ENCODE peak calls at places on chromosomes 13 and 19, in eight cellular contexts. One of them, this sample, is unnamed.

GRCh38 chr13:27853871-27854270 is 61.6 kb downstream of the GSX1 start:
- DNase-seq in neural progenitor cell: no peak
- DNase-seq in kidney: no peak
- DNase-seq in cardiac fibroblast: no peak
- DNase-seq in HFF-Myc: no peak
- DNase-seq in A549: no peak
- DNase-seq in mucosa of descending colon: no peak
- DNase-seq in AG04450: no peak
- DNase-seq in this sample: peak

GRCh38 chr19:30017172-30017571 is 75.1 kb downstream of the URI1 start:
- DNase-seq in mucosa of descending colon: no peak
- DNase-seq in HFF-Myc: no peak
- DNase-seq in cardiac fibroblast: no peak
- DNase-seq in A549: no peak
- DNase-seq in AG04450: no peak
- DNase-seq in neural progenitor cell: no peak
- DNase-seq in kidney: no peak
- DNase-seq in this sample: no peak

GRCh38 chr13:41588899-41589298 is 131.5 kb downstream of the RGCC start:
- DNase-seq in AG04450: peak
- DNase-seq in mucosa of descending colon: no peak
- DNase-seq in A549: peak
- DNase-seq in kidney: no peak
- DNase-seq in cardiac fibroblast: peak
- DNase-seq in HFF-Myc: peak
- DNase-seq in neural progenitor cell: no peak
- DNase-seq in this sample: peak

GRCh38 chr13:64239372-64239771 is 2823.7 kb upstream of the PCDH20 start:
- DNase-seq in HFF-Myc: peak
- DNase-seq in mucosa of descending colon: no peak
- DNase-seq in kidney: no peak
- DNase-seq in A549: no peak
- DNase-seq in AG04450: no peak
- DNase-seq in cardiac fibroblast: peak
- DNase-seq in neural progenitor cell: no peak
- DNase-seq in this sample: peak

GRCh38 chr19:2820112-2820702 is 539 bp downstream of the ZNF554 start:
- DNase-seq in AG04450: no peak
- DNase-seq in A549: no peak
- DNase-seq in HFF-Myc: no peak
- DNase-seq in kidney: no peak
- DNase-seq in mucosa of descending colon: peak
- DNase-seq in neural progenitor cell: peak
- DNase-seq in cardiac fibroblast: no peak
- DNase-seq in this sample: no peak

GRCh38 chr19:10749435-10750384 is 31.8 kb downstream of the DNM2 start:
- DNase-seq in cardiac fibroblast: no peak
- DNase-seq in mucosa of descending colon: peak
- DNase-seq in AG04450: no peak
- DNase-seq in neural progenitor cell: no peak
- DNase-seq in kidney: peak
- DNase-seq in HFF-Myc: no peak
- DNase-seq in A549: no peak
- DNase-seq in this sample: no peak

GRCh38 chr13:32284927-32285632 is 30.1 kb downstream of the ZAR1L start:
- DNase-seq in kidney: no peak
- DNase-seq in A549: no peak
- DNase-seq in cardiac fibroblast: peak
- DNase-seq in HFF-Myc: no peak
- DNase-seq in neural progenitor cell: peak
- DNase-seq in AG04450: no peak
- DNase-seq in mucosa of descending colon: no peak
- DNase-seq in this sample: peak

GRCh38 chr13:110320645-110321044 is 13.6 kb downstream of the COL4A2 start:
- DNase-seq in A549: no peak
- DNase-seq in HFF-Myc: no peak
- DNase-seq in mucosa of descending colon: no peak
- DNase-seq in kidney: no peak
- DNase-seq in neural progenitor cell: no peak
- DNase-seq in AG04450: no peak
- DNase-seq in cardiac fibroblast: no peak
- DNase-seq in this sample: no peak

GRCh38 chr13:48946163-48946562 is 29.5 kb upstream of the FNDC3A start:
- DNase-seq in cardiac fibroblast: no peak
- DNase-seq in kidney: no peak
- DNase-seq in mucosa of descending colon: no peak
- DNase-seq in HFF-Myc: no peak
- DNase-seq in A549: no peak
- DNase-seq in AG04450: no peak
- DNase-seq in neural progenitor cell: no peak
- DNase-seq in this sample: no peak

GRCh38 chr19:405138-405965 is 3.6 kb downstream of the C2CD4C start:
- DNase-seq in HFF-Myc: no peak
- DNase-seq in AG04450: no peak
- DNase-seq in kidney: peak
- DNase-seq in neural progenitor cell: no peak
- DNase-seq in cardiac fibroblast: no peak
- DNase-seq in A549: no peak
- DNase-seq in mucosa of descending colon: peak
- DNase-seq in this sample: no peak

GRCh38 chr13:39879286-39880035 is 224.0 kb downstream of the COG6 start:
- DNase-seq in A549: no peak
- DNase-seq in kidney: no peak
- DNase-seq in AG04450: no peak
- DNase-seq in HFF-Myc: no peak
- DNase-seq in neural progenitor cell: no peak
- DNase-seq in mucosa of descending colon: no peak
- DNase-seq in cardiac fibroblast: peak
- DNase-seq in this sample: no peak

GRCh38 chr19:43901395-43902390 is 33.4 kb downstream of the ZNF45 start:
- DNase-seq in cardiac fibroblast: peak
- DNase-seq in A549: peak
- DNase-seq in mucosa of descending colon: peak
- DNase-seq in HFF-Myc: peak
- DNase-seq in neural progenitor cell: peak
- DNase-seq in kidney: peak
- DNase-seq in AG04450: peak
- DNase-seq in this sample: peak

GRCh38 chr13:74920361-74920760 is 561.6 kb downstream of the TBC1D4 start:
- DNase-seq in AG04450: no peak
- DNase-seq in HFF-Myc: no peak
- DNase-seq in A549: no peak
- DNase-seq in cardiac fibroblast: peak
- DNase-seq in neural progenitor cell: no peak
- DNase-seq in kidney: no peak
- DNase-seq in mucosa of descending colon: no peak
- DNase-seq in this sample: no peak

GRCh38 chr19:1057185-1057857 is 9.6 kb upstream of the ARHGAP45 start:
- DNase-seq in neural progenitor cell: peak
- DNase-seq in kidney: no peak
- DNase-seq in cardiac fibroblast: peak
- DNase-seq in mucosa of descending colon: no peak
- DNase-seq in HFF-Myc: peak
- DNase-seq in A549: no peak
- DNase-seq in AG04450: no peak
- DNase-seq in this sample: peak

GRCh38 chr13:114135731-114136171 is 3.3 kb upstream of the RASA3 start:
- DNase-seq in neural progenitor cell: no peak
- DNase-seq in cardiac fibroblast: no peak
- DNase-seq in A549: no peak
- DNase-seq in HFF-Myc: no peak
- DNase-seq in mucosa of descending colon: peak
- DNase-seq in AG04450: no peak
- DNase-seq in kidney: peak
- DNase-seq in this sample: no peak
- TF ChIP-seq CTCF in neural progenitor cell: no peak
- TF ChIP-seq CTCF in cardiac fibroblast: no peak
- TF ChIP-seq CTCF in A549: no peak
- TF ChIP-seq CTCF in HFF-Myc: no peak
- TF ChIP-seq CTCF in mucosa of descending colon: no peak
- TF ChIP-seq CTCF in AG04450: no peak
- TF ChIP-seq CTCF in kidney: no peak
- TF ChIP-seq CTCF in this sample: no peak

GRCh38 chr19:45423589-45424190 is at the start of gene ERCC1:
- DNase-seq in cardiac fibroblast: peak
- DNase-seq in AG04450: peak
- DNase-seq in mucosa of descending colon: peak
- DNase-seq in HFF-Myc: peak
- DNase-seq in neural progenitor cell: peak
- DNase-seq in kidney: peak
- DNase-seq in A549: peak
- DNase-seq in this sample: peak

GRCh38 chr19:45424191-45425058 is 708 bp upstream of the ERCC1 start:
- DNase-seq in A549: peak
- DNase-seq in mucosa of descending colon: peak
- DNase-seq in kidney: peak
- DNase-seq in neural progenitor cell: peak
- DNase-seq in HFF-Myc: peak
- DNase-seq in AG04450: peak
- DNase-seq in cardiac fibroblast: peak
- DNase-seq in this sample: peak

GRCh38 chr19:45423033-45423588 is 606 bp downstream of the ERCC1 start:
- DNase-seq in kidney: no peak
- DNase-seq in HFF-Myc: no peak
- DNase-seq in A549: peak
- DNase-seq in cardiac fibroblast: no peak
- DNase-seq in neural progenitor cell: no peak
- DNase-seq in AG04450: no peak
- DNase-seq in mucosa of descending colon: no peak
- DNase-seq in this sample: no peak

DNA sequence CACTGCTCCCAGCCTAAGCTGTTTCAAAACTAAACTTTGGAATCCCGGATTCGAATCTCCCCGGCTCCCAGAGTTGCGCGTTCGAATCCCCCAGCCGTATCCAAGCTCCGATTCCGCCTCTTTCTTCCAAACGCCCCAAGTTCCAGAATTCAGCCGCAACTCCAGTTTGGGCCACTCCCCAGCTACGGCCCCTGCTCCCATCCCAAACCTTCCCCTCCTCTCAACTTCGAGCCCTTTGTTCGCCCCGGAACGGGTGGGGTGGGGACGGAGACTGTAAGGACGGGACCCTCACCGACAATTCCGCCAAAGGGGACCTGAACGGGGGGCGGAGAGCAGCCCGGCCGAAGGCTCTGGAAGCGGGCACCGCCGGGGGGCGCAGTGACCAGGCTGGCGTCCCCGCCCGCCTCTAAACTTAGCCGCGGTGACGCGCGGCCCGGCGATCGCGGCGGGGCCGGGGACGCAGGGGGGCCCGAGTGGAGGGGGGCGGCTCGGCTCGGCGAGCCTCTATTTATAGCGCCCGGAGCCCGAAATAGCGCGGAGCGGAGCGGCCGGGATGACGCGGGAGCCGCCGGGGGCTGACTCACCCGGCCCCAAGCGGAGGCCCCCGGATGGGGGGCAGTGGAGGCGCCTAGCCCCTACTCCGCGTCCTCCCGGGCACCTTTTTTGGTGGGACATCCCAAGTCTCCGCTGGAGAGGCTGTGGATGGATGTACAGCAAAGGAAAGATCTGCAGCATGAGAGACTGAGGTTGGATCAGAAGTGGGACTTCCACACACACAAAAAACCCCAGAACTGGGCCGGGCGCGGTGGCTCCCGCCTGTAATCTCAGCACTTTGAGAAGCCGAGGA is 4.9 kb upstream of the ERCC1 start:
- DNase-seq in cardiac fibroblast: peak
- DNase-seq in HFF-Myc: no peak
- DNase-seq in mucosa of descending colon: no peak
- DNase-seq in neural progenitor cell: peak
- DNase-seq in A549: peak
- DNase-seq in kidney: no peak
- DNase-seq in AG04450: no peak
- DNase-seq in this sample: no peak
- TF ChIP-seq CTCF in cardiac fibroblast: no peak
- TF ChIP-seq CTCF in HFF-Myc: peak
- TF ChIP-seq CTCF in mucosa of descending colon: no peak
- TF ChIP-seq CTCF in neural progenitor cell: peak
- TF ChIP-seq CTCF in A549: peak
- TF ChIP-seq CTCF in kidney: no peak
- TF ChIP-seq CTCF in AG04450: peak
- TF ChIP-seq CTCF in this sample: peak

GRCh38 chr13:25062479-25062878 is 33.5 kb upstream of the PABPC3 start:
- DNase-seq in AG04450: no peak
- DNase-seq in mucosa of descending colon: no peak
- DNase-seq in A549: no peak
- DNase-seq in neural progenitor cell: no peak
- DNase-seq in kidney: no peak
- DNase-seq in cardiac fibroblast: no peak
- DNase-seq in HFF-Myc: no peak
- DNase-seq in this sample: no peak
- TF ChIP-seq CTCF in AG04450: no peak
- TF ChIP-seq CTCF in mucosa of descending colon: no peak
- TF ChIP-seq CTCF in A549: peak
- TF ChIP-seq CTCF in neural progenitor cell: no peak
- TF ChIP-seq CTCF in kidney: no peak
- TF ChIP-seq CTCF in cardiac fibroblast: no peak
- TF ChIP-seq CTCF in HFF-Myc: no peak
- TF ChIP-seq CTCF in this sample: peak

GRCh38 chr13:73748404-73748803 is 385.8 kb downstream of the KLF12 start:
- DNase-seq in cardiac fibroblast: no peak
- DNase-seq in kidney: no peak
- DNase-seq in A549: no peak
- DNase-seq in HFF-Myc: no peak
- DNase-seq in mucosa of descending colon: no peak
- DNase-seq in AG04450: no peak
- DNase-seq in neural progenitor cell: no peak
- DNase-seq in this sample: no peak

GRCh38 chr13:73741111-73741510 is 393.1 kb downstream of the KLF12 start:
- DNase-seq in HFF-Myc: no peak
- DNase-seq in cardiac fibroblast: peak
- DNase-seq in mucosa of descending colon: no peak
- DNase-seq in neural progenitor cell: no peak
- DNase-seq in AG04450: no peak
- DNase-seq in A549: no peak
- DNase-seq in kidney: no peak
- DNase-seq in this sample: no peak

GRCh38 chr13:73741742-73742141 is 392.5 kb downstream of the KLF12 start:
- DNase-seq in cardiac fibroblast: no peak
- DNase-seq in HFF-Myc: no peak
- DNase-seq in kidney: no peak
- DNase-seq in AG04450: no peak
- DNase-seq in neural progenitor cell: no peak
- DNase-seq in A549: no peak
- DNase-seq in mucosa of descending colon: no peak
- DNase-seq in this sample: no peak

GRCh38 chr13:73740681-73741080 is 393.5 kb downstream of the KLF12 start:
- DNase-seq in neural progenitor cell: no peak
- DNase-seq in cardiac fibroblast: peak
- DNase-seq in mucosa of descending colon: no peak
- DNase-seq in AG04450: no peak
- DNase-seq in HFF-Myc: no peak
- DNase-seq in A549: no peak
- DNase-seq in kidney: no peak
- DNase-seq in this sample: no peak

DNA sequence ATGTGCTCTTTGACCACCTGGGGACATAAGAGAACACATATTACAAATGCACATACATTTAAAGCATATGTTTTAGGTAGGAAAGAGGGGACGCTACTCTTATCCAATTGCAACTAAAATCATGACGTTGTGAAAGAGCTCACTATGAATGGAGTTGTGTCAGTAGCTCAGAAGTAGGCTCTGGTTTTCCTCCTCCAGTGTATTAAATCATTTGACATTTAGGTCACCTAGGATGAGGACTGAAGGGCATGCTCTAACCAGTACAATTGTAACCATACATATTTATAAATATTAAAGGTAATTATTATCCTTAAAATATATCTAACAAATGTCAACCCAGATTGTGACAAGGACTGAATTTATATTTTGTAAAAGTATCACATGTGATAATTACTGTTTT is 389.0 kb downstream of the KLF12 start:
- DNase-seq in mucosa of descending colon: no peak
- DNase-seq in kidney: no peak
- DNase-seq in cardiac fibroblast: no peak
- DNase-seq in AG04450: no peak
- DNase-seq in A549: no peak
- DNase-seq in HFF-Myc: no peak
- DNase-seq in neural progenitor cell: no peak
- DNase-seq in this sample: no peak
- TF ChIP-seq CTCF in mucosa of descending colon: no peak
- TF ChIP-seq CTCF in kidney: no peak
- TF ChIP-seq CTCF in cardiac fibroblast: no peak
- TF ChIP-seq CTCF in AG04450: no peak
- TF ChIP-seq CTCF in A549: no peak
- TF ChIP-seq CTCF in HFF-Myc: no peak
- TF ChIP-seq CTCF in neural progenitor cell: no peak
- TF ChIP-seq CTCF in this sample: no peak

This sample was measured in HFFc6.